ENCODE peak calls at places on chromosomes 7 and 10, in six cellular contexts. One of them, this sample, is unnamed.

GRCh38 chr10:34343764-34344163 is 471.3 kb downstream of the PARD3 start:
- DNase-seq in A549: no peak
- DNase-seq in GM12878: no peak
- DNase-seq in HepG2: no peak
- DNase-seq in K562: no peak
- DNase-seq in SK-N-SH: no peak
- DNase-seq in this sample: no peak

GRCh38 chr7:105934577-105935185 is 28.4 kb upstream of the CDHR3 start:
- DNase-seq in A549: peak
- DNase-seq in K562: peak
- DNase-seq in HepG2: peak
- DNase-seq in GM12878: no peak
- DNase-seq in SK-N-SH: peak
- DNase-seq in this sample: peak

GRCh38 chr10:86122646-86123045 is 243.9 kb downstream of the GRID1 start:
- DNase-seq in K562: no peak
- DNase-seq in A549: no peak
- DNase-seq in SK-N-SH: no peak
- DNase-seq in HepG2: no peak
- DNase-seq in GM12878: no peak
- DNase-seq in this sample: no peak

GRCh38 chr10:88222878-88223277 is 359.5 kb downstream of the PTEN start:
- DNase-seq in HepG2: no peak
- DNase-seq in K562: no peak
- DNase-seq in A549: no peak
- DNase-seq in SK-N-SH: no peak
- DNase-seq in GM12878: no peak
- DNase-seq in this sample: no peak

GRCh38 chr7:75639071-75639892 is 99.5 kb downstream of the HIP1 start:
- DNase-seq in GM12878: no peak
- DNase-seq in A549: peak
- DNase-seq in HepG2: no peak
- DNase-seq in SK-N-SH: peak
- DNase-seq in K562: peak
- DNase-seq in this sample: peak

GRCh38 chr10:21715531-21716195 is 181.6 kb downstream of the MLLT10 start:
- DNase-seq in HepG2: no peak
- DNase-seq in A549: no peak
- DNase-seq in SK-N-SH: no peak
- DNase-seq in GM12878: no peak
- DNase-seq in K562: no peak
- DNase-seq in this sample: no peak

GRCh38 chr10:46525177-46525823 is 31.2 kb downstream of the GPRIN2 start:
- DNase-seq in K562: no peak
- DNase-seq in GM12878: no peak
- DNase-seq in HepG2: no peak
- DNase-seq in A549: peak
- DNase-seq in SK-N-SH: peak
- DNase-seq in this sample: no peak

GRCh38 chr10:13716161-13717071 is 129.7 kb downstream of the PRPF18 start:
- DNase-seq in A549: no peak
- DNase-seq in K562: no peak
- DNase-seq in HepG2: no peak
- DNase-seq in SK-N-SH: peak
- DNase-seq in GM12878: no peak
- DNase-seq in this sample: no peak

GRCh38 chr10:128287921-128288320 is 161.7 kb upstream of the MKI67 start:
- DNase-seq in GM12878: no peak
- DNase-seq in HepG2: no peak
- DNase-seq in SK-N-SH: no peak
- DNase-seq in A549: no peak
- DNase-seq in K562: no peak
- DNase-seq in this sample: no peak

GRCh38 chr7:26955516-26955915 is 91.1 kb upstream of the SKAP2 start:
- DNase-seq in A549: no peak
- DNase-seq in HepG2: no peak
- DNase-seq in GM12878: no peak
- DNase-seq in K562: no peak
- DNase-seq in SK-N-SH: no peak
- DNase-seq in this sample: no peak
- TF ChIP-seq CHD2 in A549: no peak
- TF ChIP-seq CHD2 in HepG2: no peak
- TF ChIP-seq CHD2 in GM12878: no peak
- TF ChIP-seq CHD2 in K562: no peak
- TF ChIP-seq CHD2 in SK-N-SH: no peak
- TF ChIP-seq CHD2 in this sample: no peak

DNA sequence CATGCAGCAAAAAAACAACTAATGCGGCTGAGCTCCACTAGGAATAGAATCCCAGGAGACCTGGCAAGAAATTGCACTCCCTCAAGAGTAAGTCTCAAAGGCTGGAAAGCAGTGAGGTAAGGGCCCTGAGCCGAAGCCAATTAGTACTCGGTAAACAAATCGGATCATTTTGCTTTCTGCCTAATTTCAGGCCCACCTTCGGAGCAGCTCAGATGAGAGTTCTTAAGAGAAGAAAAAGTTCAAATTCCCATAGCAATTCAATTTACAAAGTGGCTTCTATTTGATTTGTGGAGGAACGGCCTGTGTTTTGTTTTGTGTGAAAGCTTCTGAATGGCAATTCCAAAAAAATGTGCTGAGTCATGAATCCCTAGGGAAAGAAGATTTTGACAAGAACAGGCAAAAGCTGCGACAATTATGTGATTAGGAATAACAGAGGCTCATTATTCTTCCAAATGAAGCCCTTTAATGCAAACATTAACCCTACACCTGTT is 60.9 kb downstream of the SLC16A9 start:
- DNase-seq in SK-N-SH: no peak
- DNase-seq in GM12878: no peak
- DNase-seq in K562: no peak
- DNase-seq in A549: no peak
- DNase-seq in HepG2: no peak
- DNase-seq in this sample: no peak
- TF ChIP-seq CHD2 in SK-N-SH: no peak
- TF ChIP-seq CHD2 in GM12878: no peak
- TF ChIP-seq CHD2 in K562: no peak
- TF ChIP-seq CHD2 in A549: no peak
- TF ChIP-seq CHD2 in HepG2: no peak
- TF ChIP-seq CHD2 in this sample: no peak

DNA sequence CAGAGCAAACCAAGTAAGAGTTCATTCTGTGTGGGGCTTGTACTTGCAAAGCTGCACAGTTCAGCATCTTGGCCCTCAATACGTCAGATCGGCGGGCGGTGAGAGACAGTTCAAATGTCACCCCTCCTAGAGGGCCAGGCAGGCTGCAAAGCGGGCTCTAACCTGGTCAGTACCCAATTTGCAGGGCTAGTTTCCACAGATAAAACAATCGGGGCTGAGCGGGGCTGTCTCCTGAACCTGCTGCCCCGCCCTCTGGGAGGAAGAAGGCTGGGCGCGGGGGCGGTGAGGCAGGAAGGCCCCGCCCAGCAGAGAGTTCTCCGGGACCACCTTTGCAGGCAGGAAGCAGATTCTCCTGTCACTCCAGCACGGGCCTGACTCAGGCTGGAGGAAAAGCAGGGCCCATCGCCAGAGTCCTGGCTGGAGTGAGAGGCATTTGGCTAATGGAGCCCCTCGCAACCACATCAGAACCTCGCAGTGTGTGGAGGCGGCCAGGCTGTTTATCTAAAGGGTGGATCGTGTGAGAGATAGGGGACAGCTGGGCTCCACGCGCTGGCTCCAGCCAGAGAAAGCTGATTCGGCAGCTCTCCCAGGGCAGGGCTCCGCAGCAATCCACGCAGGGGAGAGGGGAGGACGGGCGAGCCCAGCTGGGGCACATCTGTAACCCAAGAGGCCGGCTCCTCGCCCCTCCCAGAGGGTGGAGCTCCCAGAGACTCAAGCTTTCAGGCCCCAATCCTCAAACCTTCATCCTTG is 83.1 kb downstream of the SH3PXD2A start:
- DNase-seq in GM12878: no peak
- DNase-seq in SK-N-SH: peak
- DNase-seq in A549: peak
- DNase-seq in HepG2: no peak
- DNase-seq in K562: peak
- DNase-seq in this sample: peak
- TF ChIP-seq CHD2 in GM12878: no peak
- TF ChIP-seq CHD2 in SK-N-SH: peak
- TF ChIP-seq CHD2 in A549: no peak
- TF ChIP-seq CHD2 in HepG2: no peak
- TF ChIP-seq CHD2 in K562: no peak
- TF ChIP-seq CHD2 in this sample: no peak

GRCh38 chr10:74332398-74332797 is 181.4 kb downstream of the ADK start:
- DNase-seq in SK-N-SH: no peak
- DNase-seq in GM12878: no peak
- DNase-seq in A549: no peak
- DNase-seq in K562: no peak
- DNase-seq in HepG2: no peak
- DNase-seq in this sample: no peak

GRCh38 chr10:74334221-74334620 is 183.2 kb downstream of the ADK start:
- DNase-seq in HepG2: no peak
- DNase-seq in A549: no peak
- DNase-seq in K562: no peak
- DNase-seq in SK-N-SH: no peak
- DNase-seq in GM12878: no peak
- DNase-seq in this sample: no peak

GRCh38 chr10:74337330-74338016 is 186.5 kb downstream of the ADK start:
- DNase-seq in HepG2: no peak
- DNase-seq in A549: peak
- DNase-seq in GM12878: no peak
- DNase-seq in SK-N-SH: no peak
- DNase-seq in K562: no peak
- DNase-seq in this sample: no peak

GRCh38 chr10:74329873-74330272 is 178.9 kb downstream of the ADK start:
- DNase-seq in A549: no peak
- DNase-seq in GM12878: no peak
- DNase-seq in SK-N-SH: no peak
- DNase-seq in HepG2: no peak
- DNase-seq in K562: no peak
- DNase-seq in this sample: no peak

GRCh38 chr10:74333174-74333573 is 182.2 kb downstream of the ADK start:
- DNase-seq in K562: no peak
- DNase-seq in A549: no peak
- DNase-seq in SK-N-SH: peak
- DNase-seq in HepG2: no peak
- DNase-seq in GM12878: no peak
- DNase-seq in this sample: no peak
- TF ChIP-seq CHD2 in K562: no peak
- TF ChIP-seq CHD2 in A549: no peak
- TF ChIP-seq CHD2 in SK-N-SH: no peak
- TF ChIP-seq CHD2 in HepG2: no peak
- TF ChIP-seq CHD2 in GM12878: no peak
- TF ChIP-seq CHD2 in this sample: no peak

GRCh38 chr10:98097611-98098010 is 36.8 kb upstream of the R3HCC1L start:
- DNase-seq in GM12878: no peak
- DNase-seq in HepG2: no peak
- DNase-seq in SK-N-SH: no peak
- DNase-seq in A549: no peak
- DNase-seq in K562: no peak
- DNase-seq in this sample: no peak

GRCh38 chr10:98096316-98096715 is 38.1 kb upstream of the R3HCC1L start:
- DNase-seq in A549: no peak
- DNase-seq in SK-N-SH: no peak
- DNase-seq in GM12878: no peak
- DNase-seq in K562: no peak
- DNase-seq in HepG2: no peak
- DNase-seq in this sample: no peak

GRCh38 chr10:98097175-98097574 is 37.3 kb upstream of the R3HCC1L start:
- DNase-seq in K562: no peak
- DNase-seq in A549: no peak
- DNase-seq in SK-N-SH: no peak
- DNase-seq in GM12878: no peak
- DNase-seq in HepG2: no peak
- DNase-seq in this sample: no peak

GRCh38 chr10:98098247-98098646 is 36.2 kb upstream of the R3HCC1L start:
- DNase-seq in SK-N-SH: no peak
- DNase-seq in GM12878: no peak
- DNase-seq in K562: no peak
- DNase-seq in HepG2: no peak
- DNase-seq in A549: no peak
- DNase-seq in this sample: no peak

GRCh38 chr10:98096731-98097130 is 37.7 kb upstream of the R3HCC1L start:
- DNase-seq in A549: no peak
- DNase-seq in K562: no peak
- DNase-seq in SK-N-SH: no peak
- DNase-seq in GM12878: no peak
- DNase-seq in HepG2: no peak
- DNase-seq in this sample: no peak
- TF ChIP-seq CHD2 in A549: no peak
- TF ChIP-seq CHD2 in K562: no peak
- TF ChIP-seq CHD2 in SK-N-SH: no peak
- TF ChIP-seq CHD2 in GM12878: no peak
- TF ChIP-seq CHD2 in HepG2: no peak
- TF ChIP-seq CHD2 in this sample: no peak

This sample was measured in H1.